ENCODE peak calls at places on chromosome 20, in eight cellular contexts. X is heart left ventricle, D is thyroid gland, R is spleen, S is testis, O is A549, G is IMR-90, K is HepG2. N is an unnamed sample.

GRCh38 chr20:44993343-44993742 is 27.0 kb downstream of the STK4 start:
- DNase-seq in G (peak), R (no peak), D (no peak), X (no peak), S (no peak), O (no peak), K (no peak), N (no peak)

GRCh38 chr20:14744723-14745122 is 407.3 kb upstream of the FLRT3 start:
- DNase-seq in G (no peak), X (no peak), R (no peak), O (no peak), K (no peak), S (no peak), D (no peak), N (no peak)

GRCh38 chr20:10927011-10927583 is 253.3 kb upstream of the JAG1 start:
- DNase-seq in O (no peak), G (no peak), X (no peak), R (no peak), D (no peak), K (no peak), S (no peak), N (no peak)

GRCh38 chr20:37937686-37938085 is 34.8 kb downstream of the VSTM2L start:
- DNase-seq in R (no peak), K (no peak), G (no peak), O (no peak), S (no peak), D (no peak), X (no peak), N (no peak)

GRCh38 chr20:41149679-41150131 is 12.4 kb downstream of the PLCG1 start:
- DNase-seq in O (peak), D (no peak), S (no peak), R (no peak), X (no peak), K (peak), G (peak), N (no peak)

GRCh38 chr20:8414611-8415274 is 282.7 kb downstream of the PLCB1 start:
- DNase-seq in S (no peak), X (no peak), D (no peak), O (no peak), G (peak), K (peak), R (no peak), N (no peak)

GRCh38 chr20:53028337-53029007 is 56.3 kb downstream of the TSHZ2 start:
- DNase-seq in D (no peak), O (no peak), K (no peak), R (no peak), S (no peak), G (no peak), X (no peak), N (no peak)

GRCh38 chr20:8060977-8061376 is 41.4 kb upstream of the TMX4 start:
- DNase-seq in X (no peak), G (no peak), K (no peak), S (no peak), D (no peak), O (no peak), R (no peak), N (no peak)

GRCh38 chr20:33732166-33732970 is 572 bp downstream of the ZNF341 start:
- DNase-seq in G (no peak), O (peak), R (peak), K (peak), S (peak), D (peak), X (peak), N (peak)

GRCh38 chr20:43925215-43925614 is 10.6 kb downstream of the TOX2 start:
- DNase-seq in X (no peak), O (no peak), D (no peak), R (no peak), G (no peak), S (no peak), K (no peak), N (no peak)

GRCh38 chr20:61629361-61630239 is 377.5 kb downstream of the CDH4 start:
- DNase-seq in G (no peak), X (no peak), D (no peak), O (no peak), S (no peak), R (no peak), K (no peak), N (no peak)

GRCh38 chr20:36460648-36461599 is 80.4 kb upstream of the MYL9 start:
- DNase-seq in K (peak), D (peak), O (peak), S (peak), R (peak), G (peak), X (peak), N (peak)

GRCh38 chr20:34016736-34017135 is 23.0 kb downstream of the RALY start:
- DNase-seq in S (no peak), X (no peak), K (no peak), O (no peak), R (no peak), D (no peak), G (no peak), N (no peak)

GRCh38 chr20:60820149-60820548 is 431.9 kb upstream of the CDH4 start:
- DNase-seq in D (no peak), S (no peak), K (no peak), O (no peak), R (no peak), G (no peak), X (no peak), N (no peak)

GRCh38 chr20:8019998-8020247 is 362 bp upstream of the TMX4 start:
- DNase-seq in R (no peak), S (no peak), X (no peak), K (no peak), G (no peak), D (no peak), O (no peak), N (no peak)

GRCh38 chr20:18678599-18678998 is 90.7 kb downstream of the DTD1 start:
- DNase-seq in S (no peak), G (no peak), K (no peak), O (no peak), R (no peak), X (no peak), D (no peak), N (no peak)

GRCh38 chr20:48932375-48932941 is 10.9 kb downstream of the ARFGEF2 start:
- DNase-seq in G (peak), K (peak), D (no peak), O (no peak), R (no peak), S (no peak), X (no peak), N (no peak)

GRCh38 chr20:1383621-1384404 is 9.0 kb downstream of the FKBP1A start:
- DNase-seq in D (peak), G (no peak), O (no peak), S (no peak), R (no peak), K (no peak), X (no peak), N (no peak)
- TF ChIP-seq POLR2A in D (peak), G (no peak), O (no peak), S (no peak), R (no peak), K (no peak), X (no peak), N (no peak)

GRCh38 chr20:3795511-3796468 is at the start of gene CDC25B:
- DNase-seq in K (peak), S (peak), X (peak), G (peak), O (peak), D (peak), R (peak), N (no peak)
- TF ChIP-seq POLR2A in K (peak), S (no peak), X (no peak), G (peak), O (peak), D (peak), R (no peak), N (no peak)

GRCh38 chr20:63696311-63696627 is 183 bp upstream of the TNFRSF6B start:
- DNase-seq in G (no peak), O (no peak), R (peak), X (no peak), K (no peak), S (no peak), D (no peak), N (no peak)

GRCh38 chr20:63697868-63698545 is 1.6 kb downstream of the TNFRSF6B start:
- DNase-seq in O (no peak), G (no peak), D (no peak), X (no peak), S (no peak), R (peak), K (no peak), N (no peak)

GRCh38 chr20:63697357-63697867 is 960 bp downstream of the TNFRSF6B start:
- DNase-seq in R (peak), S (no peak), O (no peak), D (no peak), X (no peak), K (no peak), G (no peak), N (no peak)

GRCh38 chr20:63695419-63696310 is 787 bp upstream of the TNFRSF6B start:
- DNase-seq in K (no peak), X (peak), O (no peak), G (no peak), R (no peak), S (no peak), D (no peak), N (no peak)

GRCh38 chr20:63696628-63697356 is at the start of gene TNFRSF6B:
- DNase-seq in R (peak), G (no peak), O (no peak), X (no peak), D (no peak), K (no peak), S (no peak), N (no peak)
- TF ChIP-seq POLR2A in R (no peak), G (no peak), O (no peak), X (no peak), D (no peak), K (no peak), S (no peak), N (no peak)

GRCh38 chr20:59149678-59150504 is 13.7 kb upstream of the ZNF831 start:
- DNase-seq in K (no peak), G (no peak), O (no peak), R (peak), D (peak), X (peak), S (no peak), N (peak)
- TF ChIP-seq POLR2A in K (no peak), G (no peak), O (no peak), R (no peak), D (no peak), X (no peak), S (no peak), N (no peak)

DNA sequence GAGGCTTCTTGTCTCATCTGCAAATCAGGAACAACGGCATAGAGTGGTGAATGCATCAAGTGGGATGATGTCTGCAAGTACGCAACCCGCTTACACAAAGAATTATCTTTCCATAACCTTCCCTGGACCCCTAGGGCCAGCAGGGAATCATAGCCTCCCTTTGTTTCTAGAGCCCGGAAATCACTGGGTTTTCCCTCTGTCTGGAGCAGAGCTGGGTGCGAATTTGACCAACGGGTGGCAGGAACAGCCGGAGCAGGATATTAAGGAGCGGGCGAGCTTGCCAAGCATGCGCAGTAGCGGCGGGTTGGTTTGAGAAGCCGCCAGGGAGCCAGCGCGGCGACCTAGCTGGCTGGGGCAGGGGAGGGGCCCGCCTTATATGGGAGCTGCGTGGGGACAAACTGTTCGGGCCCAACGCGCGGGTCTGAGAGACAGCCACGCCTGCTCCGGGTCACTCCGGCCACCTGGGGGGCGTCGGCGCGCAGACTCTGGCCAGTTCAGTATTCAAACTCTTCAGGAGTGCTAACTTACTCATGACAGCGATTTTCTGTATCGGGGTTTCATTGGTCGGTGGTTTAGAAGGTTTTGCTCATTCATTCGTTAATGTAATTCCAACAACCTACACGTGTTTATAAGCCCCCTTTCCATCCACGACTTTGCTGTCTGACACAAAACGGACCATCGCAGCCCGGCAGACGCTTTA is 1.6 kb upstream of the KIF16B start:
- DNase-seq in X (peak), S (peak), D (peak), O (peak), R (peak), K (peak), G (peak), N (no peak)
- TF ChIP-seq POLR2A in X (no peak), S (no peak), D (peak), O (peak), R (no peak), K (peak), G (no peak), N (no peak)

GRCh38 chr20:62937353-62938104 is 418 bp upstream of the GID8 start:
- DNase-seq in G (peak), X (peak), D (peak), R (peak), K (peak), O (peak), S (peak), N (peak)
- TF ChIP-seq POLR2A in G (peak), X (no peak), D (peak), R (no peak), K (peak), O (peak), S (no peak), N (no peak)

GRCh38 chr20:13685623-13686022 is 46.9 kb upstream of the TASP1 start:
- DNase-seq in O (no peak), K (no peak), R (no peak), D (no peak), S (no peak), G (no peak), X (no peak), N (no peak)

GRCh38 chr20:13681248-13682125 is 42.8 kb upstream of the TASP1 start:
- DNase-seq in R (no peak), D (no peak), G (no peak), O (peak), S (no peak), K (peak), X (no peak), N (no peak)

GRCh38 chr20:13684566-13685222 is 46.0 kb upstream of the TASP1 start:
- DNase-seq in R (no peak), X (no peak), G (no peak), K (no peak), D (no peak), S (no peak), O (no peak), N (no peak)

GRCh38 chr20:13687827-13688226 is 49.1 kb upstream of the TASP1 start:
- DNase-seq in R (no peak), K (no peak), S (no peak), D (no peak), G (no peak), O (no peak), X (no peak), N (no peak)

GRCh38 chr20:13683833-13684232 is 45.1 kb upstream of the TASP1 start:
- DNase-seq in S (no peak), O (no peak), R (no peak), D (peak), G (no peak), X (no peak), K (peak), N (no peak)
- TF ChIP-seq POLR2A in S (no peak), O (no peak), R (no peak), D (no peak), G (no peak), X (no peak), K (no peak), N (no peak)